ENCODE peak calls at places on chromosomes 2 and 18, in seven cellular contexts. A is GM10248; M is GM12865; U is upper lobe of right lung; W is tibial artery; N is fibroblast of mammary gland; T is CD4-positive, alpha-beta T cell. I is an unnamed sample.

GRCh38 chr18:63237486-63237885 is 82.1 kb downstream of the BCL2 start:
- DNase-seq in A (no peak), M (no peak), U (no peak), W (no peak), N (peak; percentile 63), T (no peak), I (no peak)

GRCh38 chr2:166361351-166362153 is 14.2 kb downstream of the SCN9A start:
- DNase-seq in A (no peak), M (peak; percentile 26), U (no peak), W (no peak), N (peak; percentile 66), T (no peak), I (no peak)

GRCh38 chr2:129912871-129913694 is 66.4 kb upstream of the RAB6C start:
- DNase-seq in A (no peak), M (no peak), U (peak; percentile 38), W (no peak), N (no peak), T (no peak), I (no peak)

GRCh38 chr2:205822578-205822977 is 140.3 kb downstream of the NRP2 start:
- DNase-seq in A (no peak), M (no peak), U (no peak), W (no peak), N (peak; percentile 88), T (no peak), I (no peak)

GRCh38 chr2:72924353-72925240 is 7.3 kb downstream of the EMX1 start:
- DNase-seq in A (no peak), M (peak; percentile 40), U (peak; percentile 64), W (no peak), N (no peak), T (no peak), I (no peak)

GRCh38 chr2:162710282-162710891 is 128.2 kb downstream of the KCNH7 start:
- DNase-seq in A (no peak), M (no peak), U (no peak), W (no peak), N (no peak), T (no peak), I (no peak)

GRCh38 chr18:51164327-51165290 is 32.9 kb downstream of the MEX3C start:
- DNase-seq in A (no peak), M (no peak), U (no peak), W (no peak), N (no peak), T (no peak), I (no peak)

GRCh38 chr2:157929871-157930667 is 53.9 kb upstream of the ACVR1 start:
- DNase-seq in A (no peak), M (no peak), U (no peak), W (no peak), N (no peak), T (no peak), I (no peak)

GRCh38 chr2:9178110-9178904 is 28.3 kb upstream of the ASAP2 start:
- DNase-seq in A (no peak), M (peak; percentile 16), U (no peak), W (no peak), N (peak; percentile 25), T (no peak), I (peak; percentile 36)

GRCh38 chr2:193153576-193153975 is 958.8 kb upstream of the TMEFF2 start:
- DNase-seq in A (no peak), M (no peak), U (no peak), W (no peak), N (no peak), T (no peak), I (no peak)

GRCh38 chr2:52934354-52934898 is 833.2 kb upstream of the CHAC2 start:
- DNase-seq in A (no peak), M (peak; percentile 27), U (no peak), W (no peak), N (peak; percentile 88), T (no peak), I (no peak)

GRCh38 chr2:218983971-218984238 is 1.1 kb downstream of the FEV start:
- DNase-seq in A (no peak), M (no peak), U (no peak), W (no peak), N (no peak), T (no peak), I (no peak)

GRCh38 chr2:37711308-37711731 is 39.9 kb upstream of the CDC42EP3 start:
- DNase-seq in A (no peak), M (peak; percentile 73), U (no peak), W (no peak), N (peak; percentile 79), T (no peak), I (no peak)

GRCh38 chr2:144944506-144945230 is 424.7 kb upstream of the ZEB2 start:
- DNase-seq in A (no peak), M (no peak), U (no peak), W (no peak), N (no peak), T (no peak), I (no peak)

GRCh38 chr2:104656496-104657310 is 197.2 kb upstream of the POU3F3 start:
- DNase-seq in A (no peak), M (no peak), U (no peak), W (no peak), N (no peak), T (no peak), I (no peak)

GRCh38 chr18:45449761-45450227 is 165.5 kb upstream of the SLC14A2 start:
- DNase-seq in A (no peak), M (no peak), U (no peak), W (peak; percentile 72), N (peak; percentile 75), T (no peak), I (no peak)

GRCh38 chr2:237726401-237726830 is 72.2 kb upstream of the RBM44 start:
- DNase-seq in A (no peak), M (no peak), U (no peak), W (no peak), N (peak; percentile 73), T (no peak), I (no peak)

GRCh38 chr2:164252568-164253287 is 368.6 kb downstream of the GRB14 start:
- DNase-seq in A (peak; percentile 10), M (peak; percentile 71), U (no peak), W (no peak), N (no peak), T (no peak), I (no peak)

GRCh38 chr2:205763708-205764501 is 81.6 kb downstream of the NRP2 start:
- DNase-seq in A (peak; percentile 46), M (no peak), U (peak; percentile 74), W (no peak), N (peak; percentile 73), T (no peak), I (no peak)

GRCh38 chr2:190855245-190855644 is 25.4 kb upstream of the GLS start:
- DNase-seq in A (no peak), M (no peak), U (no peak), W (no peak), N (no peak), T (no peak), I (no peak)

GRCh38 chr2:190859347-190860297 is 21.0 kb upstream of the GLS start:
- DNase-seq in A (no peak), M (no peak), U (no peak), W (no peak), N (no peak), T (no peak), I (no peak)

GRCh38 chr2:190854726-190855125 is 25.9 kb upstream of the GLS start:
- DNase-seq in A (no peak), M (no peak), U (no peak), W (no peak), N (no peak), T (no peak), I (no peak)

GRCh38 chr2:190858817-190859216 is 21.8 kb upstream of the GLS start:
- DNase-seq in A (no peak), M (no peak), U (no peak), W (no peak), N (peak; percentile 66), T (no peak), I (no peak)

GRCh38 chr2:190856985-190857384 is 23.6 kb upstream of the GLS start:
- DNase-seq in A (no peak), M (no peak), U (no peak), W (no peak), N (no peak), T (no peak), I (no peak)
- TF ChIP-seq CTCF in A (no peak), M (no peak), U (no peak), W (no peak), N (no peak), T (no peak), I (no peak)

GRCh38 chr2:236642584-236643291 is 73.1 kb downstream of the ACKR3 start:
- DNase-seq in A (no peak), M (no peak), U (peak; percentile 72), W (peak; percentile 98), N (peak; percentile 100), T (no peak), I (no peak)
- TF ChIP-seq CTCF in A (no peak), M (no peak), U (no peak), W (no peak), N (no peak), T (no peak), I (no peak)

GRCh38 chr2:176103634-176104337 is 3.3 kb upstream of the HOXD11 start:
- DNase-seq in A (no peak), M (no peak), U (no peak), W (no peak), N (no peak), T (no peak), I (no peak)

GRCh38 chr2:176105727-176106635 is 1.1 kb upstream of the HOXD11 start:
- DNase-seq in A (no peak), M (no peak), U (no peak), W (no peak), N (no peak), T (no peak), I (no peak)

GRCh38 chr2:176102309-176102866 is 2.8 kb downstream of the HOXD12 start:
- DNase-seq in A (no peak), M (no peak), U (no peak), W (no peak), N (no peak), T (no peak), I (no peak)

GRCh38 chr2:176105078-176105726 is 1.9 kb upstream of the HOXD11 start:
- DNase-seq in A (no peak), M (no peak), U (no peak), W (no peak), N (no peak), T (no peak), I (no peak)

DNA sequence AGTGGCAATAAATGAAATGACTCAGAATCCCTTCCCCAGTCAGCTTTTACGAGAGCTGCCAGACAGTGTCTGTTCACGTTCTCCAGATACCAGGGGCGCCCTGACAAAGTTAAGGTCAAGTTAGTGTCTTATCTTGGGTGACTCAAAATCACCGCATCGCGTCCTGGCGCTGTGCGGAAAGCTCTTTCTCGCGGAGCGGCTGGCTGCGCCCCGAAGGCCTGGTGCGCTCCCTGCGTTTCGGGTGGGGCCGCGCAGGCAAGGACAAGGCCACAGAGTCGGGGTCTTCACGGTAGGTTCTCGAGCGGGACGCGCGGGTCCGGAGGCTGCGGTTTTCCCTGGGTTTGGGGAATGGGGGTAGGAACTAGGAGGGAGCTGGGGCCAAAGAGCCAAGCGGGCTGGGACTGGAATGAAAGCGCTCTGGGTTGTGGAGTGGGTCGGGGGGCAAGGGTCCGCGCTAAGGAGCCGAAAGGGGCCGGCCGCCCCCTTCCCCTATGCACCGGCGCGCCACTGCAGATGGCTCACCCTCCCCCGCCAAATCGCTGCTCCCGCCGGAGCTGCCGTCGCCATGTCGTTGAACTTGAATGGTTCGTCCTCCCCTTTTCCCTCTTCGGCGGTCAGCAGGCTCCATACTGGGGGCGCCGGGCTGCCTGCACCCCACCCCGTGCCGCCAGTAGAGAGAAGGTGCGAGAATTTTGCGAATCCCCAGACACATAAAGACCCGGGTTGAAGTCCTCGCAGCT is 2.6 kb upstream of the HOXD11 start:
- DNase-seq in A (no peak), M (no peak), U (no peak), W (no peak), N (peak; percentile 54), T (no peak), I (no peak)
- TF ChIP-seq CTCF in A (no peak), M (no peak), U (no peak), W (no peak), N (no peak), T (no peak), I (no peak)

GRCh38 chr2:172549131-172549530 is 6.8 kb upstream of the PDK1 start:
- DNase-seq in A (no peak), M (no peak), U (no peak), W (no peak), N (no peak), T (no peak), I (no peak)
- TF ChIP-seq CTCF in A (no peak), M (no peak), U (no peak), W (no peak), N (no peak), T (no peak), I (no peak)

I was measured in CD14-positive monocyte.